ENCODE peak calls at places on chromosomes 6 and 20, in four cellular contexts. One of them, this sample, is unnamed.

GRCh38 chr6:35042451-35042850 is 98.7 kb downstream of the TCP11 start:
- DNase-seq in BJ: no peak
- DNase-seq in dorsolateral prefrontal cortex: no peak
- DNase-seq in WTC11: no peak
- DNase-seq in this sample: no peak

GRCh38 chr6:72624557-72625160 is 2.8 kb downstream of the KCNQ5 start:
- DNase-seq in BJ: no peak
- DNase-seq in dorsolateral prefrontal cortex: no peak
- DNase-seq in WTC11: no peak
- DNase-seq in this sample: no peak

GRCh38 chr6:101544286-101544685 is 150.8 kb downstream of the GRIK2 start:
- DNase-seq in BJ: no peak
- DNase-seq in dorsolateral prefrontal cortex: no peak
- DNase-seq in WTC11: no peak
- DNase-seq in this sample: no peak

GRCh38 chr20:48069626-48070025 is 284.3 kb upstream of the SULF2 start:
- DNase-seq in BJ: no peak
- DNase-seq in dorsolateral prefrontal cortex: no peak
- DNase-seq in WTC11: no peak
- DNase-seq in this sample: no peak

GRCh38 chr6:88074791-88075190 is 27.1 kb downstream of the SPACA1 start:
- DNase-seq in BJ: no peak
- DNase-seq in dorsolateral prefrontal cortex: no peak
- DNase-seq in WTC11: no peak
- DNase-seq in this sample: no peak

GRCh38 chr6:43263314-43264178 is 20.3 kb downstream of the TTBK1 start:
- DNase-seq in BJ: no peak
- DNase-seq in dorsolateral prefrontal cortex: peak; percentile 61
- DNase-seq in WTC11: peak; percentile 90
- DNase-seq in this sample: peak; percentile 79

GRCh38 chr6:9101920-9102319 is 666.6 kb upstream of the SLC35B3 start:
- DNase-seq in BJ: no peak
- DNase-seq in dorsolateral prefrontal cortex: no peak
- DNase-seq in WTC11: no peak
- DNase-seq in this sample: no peak

GRCh38 chr6:71534916-71535315 is 246.3 kb downstream of the OGFRL1 start:
- DNase-seq in BJ: no peak
- DNase-seq in dorsolateral prefrontal cortex: no peak
- DNase-seq in WTC11: no peak
- DNase-seq in this sample: no peak

GRCh38 chr6:170088349-170088951 is 202.4 kb downstream of the DLL1 start:
- DNase-seq in BJ: no peak
- DNase-seq in dorsolateral prefrontal cortex: no peak
- DNase-seq in WTC11: peak; percentile 6
- DNase-seq in this sample: peak; percentile 14

DNA sequence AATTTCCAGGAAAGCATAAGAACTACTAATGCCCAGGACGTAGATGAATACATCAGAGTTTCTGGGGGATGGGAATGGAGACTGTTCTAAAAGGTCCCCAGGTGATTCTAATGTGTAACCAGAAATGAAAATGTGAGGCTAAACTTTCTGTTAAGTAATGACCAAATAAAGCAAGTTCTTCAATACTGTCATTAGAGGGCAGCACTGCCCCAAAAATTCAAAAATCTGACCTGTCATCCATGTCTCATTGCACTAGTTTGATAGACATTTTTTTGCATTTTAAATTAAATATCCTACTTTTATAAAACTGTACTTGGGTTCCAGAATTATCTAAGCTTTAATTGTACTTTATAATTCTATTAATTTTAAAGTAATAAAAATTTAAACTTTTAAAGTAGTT is 94.9 kb downstream of the RFX6 start:
- DNase-seq in BJ: no peak
- DNase-seq in dorsolateral prefrontal cortex: no peak
- DNase-seq in WTC11: peak; percentile 14
- DNase-seq in this sample: no peak
- TF ChIP-seq CTCF in BJ: peak; percentile 64
- TF ChIP-seq CTCF in dorsolateral prefrontal cortex: peak; percentile 59
- TF ChIP-seq CTCF in WTC11: peak; percentile 53
- TF ChIP-seq CTCF in this sample: peak; percentile 82

DNA sequence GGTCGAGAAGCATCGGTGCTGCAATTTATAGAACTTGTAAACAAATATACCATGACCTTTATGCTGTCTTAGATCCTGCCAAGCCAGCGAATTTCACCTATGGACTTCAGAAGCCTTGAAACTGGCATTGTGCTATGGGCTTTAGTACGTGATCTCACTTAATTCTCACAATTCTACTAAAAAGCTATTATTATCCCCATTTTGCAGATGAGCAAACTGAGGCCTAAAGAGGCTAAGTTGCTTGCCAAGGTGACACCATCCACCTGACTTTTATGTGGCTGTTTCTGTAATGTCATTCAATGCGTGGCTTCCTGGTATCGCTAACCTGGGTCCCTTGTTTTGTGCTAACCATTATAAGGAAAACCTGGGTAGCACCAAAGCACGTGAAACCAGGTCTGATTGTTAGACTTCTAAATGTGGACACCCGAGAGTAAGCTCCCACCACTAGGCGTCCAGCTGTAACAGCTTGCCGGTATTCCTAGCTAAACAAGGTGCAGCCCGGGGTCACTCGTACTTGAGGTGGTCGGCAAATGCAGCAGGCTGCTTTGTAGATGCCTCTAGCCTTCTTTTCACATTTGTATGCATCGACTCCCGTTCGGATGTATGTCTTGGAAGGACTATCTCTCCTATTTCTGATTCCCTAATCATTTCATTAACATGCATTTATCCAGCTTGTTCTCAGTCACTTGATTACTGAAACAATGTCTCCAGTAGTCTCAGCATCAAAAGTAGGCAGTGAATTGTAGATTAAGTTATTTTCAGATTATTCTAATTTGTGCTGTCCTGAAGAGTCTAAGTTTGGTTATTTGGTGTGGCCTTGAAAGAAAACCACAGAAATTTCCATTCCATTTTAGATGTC is 1.1 kb downstream of the SYNJ2 start:
- DNase-seq in BJ: no peak
- DNase-seq in dorsolateral prefrontal cortex: no peak
- DNase-seq in WTC11: no peak
- DNase-seq in this sample: no peak
- TF ChIP-seq CTCF in BJ: peak; percentile 48
- TF ChIP-seq CTCF in dorsolateral prefrontal cortex: no peak
- TF ChIP-seq CTCF in WTC11: no peak
- TF ChIP-seq CTCF in this sample: no peak

GRCh38 chr6:116011096-116011401 is 49.6 kb downstream of the FRK start:
- DNase-seq in BJ: no peak
- DNase-seq in dorsolateral prefrontal cortex: no peak
- DNase-seq in WTC11: no peak
- DNase-seq in this sample: no peak
- TF ChIP-seq CTCF in BJ: no peak
- TF ChIP-seq CTCF in dorsolateral prefrontal cortex: no peak
- TF ChIP-seq CTCF in WTC11: peak; percentile 13
- TF ChIP-seq CTCF in this sample: no peak

GRCh38 chr6:151911401-151911800 is 103.9 kb downstream of the ESR1 start:
- DNase-seq in BJ: no peak
- DNase-seq in dorsolateral prefrontal cortex: no peak
- DNase-seq in WTC11: no peak
- DNase-seq in this sample: no peak
- TF ChIP-seq CTCF in BJ: no peak
- TF ChIP-seq CTCF in dorsolateral prefrontal cortex: no peak
- TF ChIP-seq CTCF in WTC11: no peak
- TF ChIP-seq CTCF in this sample: no peak

DNA sequence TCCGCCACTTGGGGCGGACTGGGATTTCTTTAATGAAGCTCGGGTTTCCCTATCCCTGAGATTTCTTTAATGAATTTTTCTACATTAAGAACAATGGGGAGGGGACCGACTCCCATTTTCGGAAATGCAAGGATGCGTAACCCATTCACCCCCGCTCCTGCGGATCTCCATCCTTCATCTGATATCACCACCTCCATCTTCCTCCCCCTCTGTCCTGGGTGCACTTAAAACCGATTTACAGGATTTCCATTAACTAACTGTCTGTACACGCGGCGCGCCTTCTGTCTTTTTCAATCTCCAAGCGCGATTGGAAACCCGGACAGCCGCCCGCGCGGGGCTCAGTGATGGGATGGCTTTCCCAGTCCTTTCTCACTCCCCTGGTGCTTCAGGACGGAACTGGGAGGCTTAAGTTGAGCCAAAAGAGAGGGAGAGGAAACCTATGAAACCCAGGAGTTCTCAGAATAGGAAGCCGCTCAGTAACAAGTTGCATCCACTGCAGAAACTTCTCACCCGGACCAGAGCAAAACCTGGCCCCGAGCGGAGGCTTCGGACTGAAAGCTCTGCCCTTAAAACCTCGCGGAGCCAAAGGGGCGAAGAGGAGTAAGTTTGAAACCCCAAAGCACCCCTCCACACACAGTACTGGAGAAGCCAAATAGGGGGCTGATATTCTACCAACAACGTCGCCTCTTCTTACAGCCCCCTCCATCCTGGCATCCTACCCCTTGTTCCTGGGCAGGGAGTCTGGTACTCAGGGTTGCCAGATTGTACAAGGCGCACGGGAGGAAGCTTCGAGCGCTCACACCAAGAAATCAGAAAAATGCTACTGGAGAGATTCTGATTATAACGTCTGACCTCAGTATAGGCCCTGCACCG is 721 bp upstream of the COL12A1 start:
- DNase-seq in BJ: no peak
- DNase-seq in dorsolateral prefrontal cortex: no peak
- DNase-seq in WTC11: no peak
- DNase-seq in this sample: no peak
- TF ChIP-seq CTCF in BJ: peak; percentile 38
- TF ChIP-seq CTCF in dorsolateral prefrontal cortex: no peak
- TF ChIP-seq CTCF in WTC11: no peak
- TF ChIP-seq CTCF in this sample: no peak

DNA sequence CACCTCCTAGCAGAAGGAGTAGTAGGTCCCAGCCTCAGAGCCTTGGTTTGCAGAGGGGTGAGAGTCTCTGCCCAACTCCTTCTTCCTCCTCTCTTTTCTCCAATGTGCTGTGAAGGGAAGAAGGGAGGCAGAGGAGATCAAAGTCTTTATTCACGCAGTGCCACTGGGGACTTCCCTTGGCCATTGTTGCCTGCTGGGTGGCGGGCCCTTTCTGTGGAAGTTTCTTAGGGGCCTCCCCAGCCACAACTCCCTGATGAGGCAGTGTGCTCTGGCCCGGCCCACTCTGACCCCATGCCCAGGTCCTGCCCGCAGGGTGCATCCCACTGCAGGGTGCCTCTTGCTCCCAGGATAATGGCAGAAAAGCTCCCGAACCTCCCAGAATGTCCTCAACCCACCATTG is 104.3 kb upstream of the SNX9 start:
- DNase-seq in BJ: no peak
- DNase-seq in dorsolateral prefrontal cortex: no peak
- DNase-seq in WTC11: no peak
- DNase-seq in this sample: no peak
- TF ChIP-seq CTCF in BJ: no peak
- TF ChIP-seq CTCF in dorsolateral prefrontal cortex: no peak
- TF ChIP-seq CTCF in WTC11: no peak
- TF ChIP-seq CTCF in this sample: no peak

DNA sequence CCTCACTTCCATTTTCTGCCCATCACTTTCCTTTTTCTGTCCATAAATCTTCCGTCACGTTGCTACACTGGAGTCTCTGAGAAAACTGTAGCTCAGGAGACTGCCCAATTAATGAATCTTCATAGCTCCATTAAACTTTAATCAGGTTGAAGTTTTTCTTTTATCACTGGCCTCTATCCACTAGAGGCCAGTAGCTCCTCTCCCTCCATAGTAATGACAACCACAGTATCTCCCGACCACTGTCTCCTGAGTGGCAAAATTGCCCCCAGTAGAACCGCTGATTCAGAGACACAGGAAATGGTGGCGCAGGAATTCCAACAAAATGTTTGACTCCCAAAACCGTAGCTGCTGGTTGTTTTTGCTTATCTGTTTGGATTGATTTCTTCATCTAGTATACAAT is 18.4 kb upstream of the DOK5 start:
- DNase-seq in BJ: no peak
- DNase-seq in dorsolateral prefrontal cortex: no peak
- DNase-seq in WTC11: no peak
- DNase-seq in this sample: no peak
- TF ChIP-seq CTCF in BJ: no peak
- TF ChIP-seq CTCF in dorsolateral prefrontal cortex: no peak
- TF ChIP-seq CTCF in WTC11: no peak
- TF ChIP-seq CTCF in this sample: no peak

GRCh38 chr6:63352587-63353281 is 33.0 kb upstream of the LGSN start:
- DNase-seq in BJ: no peak
- DNase-seq in dorsolateral prefrontal cortex: no peak
- DNase-seq in WTC11: no peak
- DNase-seq in this sample: peak; percentile 43

GRCh38 chr6:63353282-63353630 is 33.5 kb upstream of the LGSN start:
- DNase-seq in BJ: no peak
- DNase-seq in dorsolateral prefrontal cortex: no peak
- DNase-seq in WTC11: no peak
- DNase-seq in this sample: no peak

GRCh38 chr6:63348836-63349235 is 29.1 kb upstream of the LGSN start:
- DNase-seq in BJ: no peak
- DNase-seq in dorsolateral prefrontal cortex: no peak
- DNase-seq in WTC11: no peak
- DNase-seq in this sample: no peak

GRCh38 chr6:63349401-63349800 is 29.6 kb upstream of the LGSN start:
- DNase-seq in BJ: no peak
- DNase-seq in dorsolateral prefrontal cortex: no peak
- DNase-seq in WTC11: no peak
- DNase-seq in this sample: no peak

DNA sequence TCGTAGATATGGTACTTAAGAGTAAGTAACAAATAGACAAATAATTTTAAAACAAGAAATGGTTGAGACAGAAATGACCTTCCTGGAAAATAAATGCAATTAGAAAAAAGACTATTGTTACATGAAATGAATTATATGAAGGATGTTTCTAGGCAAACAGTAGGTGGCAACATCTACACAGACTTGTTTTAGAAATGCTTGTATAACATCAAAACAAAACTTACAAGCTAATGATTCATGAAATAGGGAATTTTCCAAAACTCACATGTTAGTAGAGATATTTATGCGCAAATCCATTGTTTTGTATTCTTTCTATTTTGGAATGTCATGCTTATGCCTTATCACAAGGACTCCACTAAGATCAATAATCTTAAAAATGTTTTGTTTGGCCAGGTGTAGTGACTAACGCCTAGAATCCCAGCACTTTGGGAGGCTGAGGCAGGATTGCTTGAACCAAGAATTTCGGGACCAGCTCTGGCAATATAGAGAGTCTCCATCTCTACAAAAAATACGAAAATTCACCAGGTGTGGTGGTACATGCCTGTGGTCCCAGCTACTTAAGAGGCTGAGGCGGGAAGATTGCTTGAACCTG is 32.3 kb upstream of the LGSN start:
- DNase-seq in BJ: no peak
- DNase-seq in dorsolateral prefrontal cortex: no peak
- DNase-seq in WTC11: no peak
- DNase-seq in this sample: no peak
- TF ChIP-seq CTCF in BJ: peak; percentile 24
- TF ChIP-seq CTCF in dorsolateral prefrontal cortex: peak; percentile 49
- TF ChIP-seq CTCF in WTC11: no peak
- TF ChIP-seq CTCF in this sample: no peak

GRCh38 chr6:3147914-3148757 is 9.2 kb downstream of the TUBB2A start:
- DNase-seq in BJ: no peak
- DNase-seq in dorsolateral prefrontal cortex: no peak
- DNase-seq in WTC11: no peak
- DNase-seq in this sample: no peak
- TF ChIP-seq CTCF in BJ: no peak
- TF ChIP-seq CTCF in dorsolateral prefrontal cortex: no peak
- TF ChIP-seq CTCF in WTC11: no peak
- TF ChIP-seq CTCF in this sample: no peak

GRCh38 chr6:96086745-96087144 is 71.0 kb downstream of the FUT9 start:
- DNase-seq in BJ: no peak
- DNase-seq in dorsolateral prefrontal cortex: no peak
- DNase-seq in WTC11: no peak
- DNase-seq in this sample: no peak

GRCh38 chr6:96089173-96089572 is 73.4 kb downstream of the FUT9 start:
- DNase-seq in BJ: no peak
- DNase-seq in dorsolateral prefrontal cortex: no peak
- DNase-seq in WTC11: peak; percentile 62
- DNase-seq in this sample: no peak
- TF ChIP-seq CTCF in BJ: no peak
- TF ChIP-seq CTCF in dorsolateral prefrontal cortex: no peak
- TF ChIP-seq CTCF in WTC11: peak; percentile 30
- TF ChIP-seq CTCF in this sample: no peak

This sample was measured in mesothelial cell of epicardium.